ENCODE peak calls at places on chromosomes 12 and 14, in seven cellular contexts. One of them, this sample, is unnamed.

GRCh38 chr14:44494125-44494524 is 13.0 kb downstream of the FSCB start:
- DNase-seq in Caki2: no peak
- DNase-seq in RKO: peak
- DNase-seq in GM23248: no peak
- DNase-seq in posterior cingulate gyrus: no peak
- DNase-seq in SJSA1: no peak
- DNase-seq in bronchial epithelial cell: no peak
- DNase-seq in this sample: no peak

GRCh38 chr12:1611775-1612174 is 17.3 kb upstream of the WNT5B start:
- DNase-seq in SJSA1: no peak
- DNase-seq in Caki2: no peak
- DNase-seq in posterior cingulate gyrus: no peak
- DNase-seq in RKO: no peak
- DNase-seq in bronchial epithelial cell: peak
- DNase-seq in GM23248: peak
- DNase-seq in this sample: no peak

GRCh38 chr12:40226652-40227051 is 1.9 kb downstream of the LRRK2 start:
- DNase-seq in GM23248: peak
- DNase-seq in Caki2: peak
- DNase-seq in SJSA1: no peak
- DNase-seq in RKO: peak
- DNase-seq in posterior cingulate gyrus: no peak
- DNase-seq in bronchial epithelial cell: peak
- DNase-seq in this sample: no peak

GRCh38 chr12:25283006-25283405 is 32.3 kb upstream of the KRAS start:
- DNase-seq in bronchial epithelial cell: no peak
- DNase-seq in posterior cingulate gyrus: no peak
- DNase-seq in RKO: no peak
- DNase-seq in Caki2: no peak
- DNase-seq in GM23248: no peak
- DNase-seq in SJSA1: no peak
- DNase-seq in this sample: no peak

GRCh38 chr12:120598674-120599463 is 17.7 kb upstream of the POP5 start:
- DNase-seq in SJSA1: peak
- DNase-seq in Caki2: peak
- DNase-seq in RKO: peak
- DNase-seq in bronchial epithelial cell: peak
- DNase-seq in GM23248: peak
- DNase-seq in posterior cingulate gyrus: no peak
- DNase-seq in this sample: peak

GRCh38 chr12:132847363-132848356 is 19.0 kb upstream of the GOLGA3 start:
- DNase-seq in bronchial epithelial cell: no peak
- DNase-seq in SJSA1: no peak
- DNase-seq in Caki2: no peak
- DNase-seq in GM23248: no peak
- DNase-seq in RKO: no peak
- DNase-seq in posterior cingulate gyrus: no peak
- DNase-seq in this sample: no peak

GRCh38 chr14:70642313-70643235 is 858 bp downstream of the TTC9 start:
- DNase-seq in bronchial epithelial cell: no peak
- DNase-seq in posterior cingulate gyrus: no peak
- DNase-seq in SJSA1: peak
- DNase-seq in GM23248: peak
- DNase-seq in Caki2: no peak
- DNase-seq in RKO: no peak
- DNase-seq in this sample: no peak

GRCh38 chr12:6735448-6736191 is 11.8 kb downstream of the COPS7A start:
- DNase-seq in RKO: peak
- DNase-seq in SJSA1: peak
- DNase-seq in posterior cingulate gyrus: peak
- DNase-seq in bronchial epithelial cell: peak
- DNase-seq in Caki2: peak
- DNase-seq in GM23248: peak
- DNase-seq in this sample: peak

GRCh38 chr12:5900533-5901255 is 44.4 kb downstream of the ANO2 start:
- DNase-seq in bronchial epithelial cell: no peak
- DNase-seq in Caki2: no peak
- DNase-seq in posterior cingulate gyrus: no peak
- DNase-seq in SJSA1: no peak
- DNase-seq in GM23248: no peak
- DNase-seq in RKO: no peak
- DNase-seq in this sample: no peak

GRCh38 chr12:29088611-29089219 is 60.4 kb upstream of the FAR2 start:
- DNase-seq in GM23248: peak
- DNase-seq in SJSA1: peak
- DNase-seq in Caki2: peak
- DNase-seq in bronchial epithelial cell: peak
- DNase-seq in posterior cingulate gyrus: no peak
- DNase-seq in RKO: peak
- DNase-seq in this sample: no peak

GRCh38 chr12:126588586-126589249 is 1523.5 kb downstream of the AACS start:
- DNase-seq in Caki2: no peak
- DNase-seq in bronchial epithelial cell: no peak
- DNase-seq in SJSA1: no peak
- DNase-seq in posterior cingulate gyrus: no peak
- DNase-seq in GM23248: no peak
- DNase-seq in RKO: no peak
- DNase-seq in this sample: no peak

This sample was measured in RPMI8226.